ENCODE peak calls at places on chromosome 20, in nine cellular contexts. S is SK-N-SH, Q is breast epithelium, T is cardiac muscle cell, G is adrenal gland, M is heart right ventricle, P is ovary, V is endothelial cell of umbilical vein, K is fibroblast of lung. A is an unnamed sample. For H3K4me1, the result is how much of the 10 kb centered on the place peaks cover.

GRCh38 chr20:19688031-19688806 is 69.8 kb upstream of the RIN2 start:
- DNase-seq in P (peak), G (peak), Q (peak), S (peak), M (peak), T (peak), V (peak), K (peak), A (peak)

GRCh38 chr20:10376271-10377075 is 57.5 kb downstream of the MKKS start:
- DNase-seq in V (peak), G (no peak), S (no peak), P (no peak), T (no peak), Q (no peak), M (no peak), K (peak), A (no peak)

GRCh38 chr20:51636123-51636522 is 93.6 kb upstream of the NFATC2 start:
- DNase-seq in V (no peak), Q (no peak), G (no peak), P (no peak), K (peak), S (no peak), M (no peak), T (no peak), A (no peak)

GRCh38 chr20:22389836-22390542 is 194.4 kb downstream of the FOXA2 start:
- DNase-seq in M (no peak), G (no peak), K (peak), P (no peak), V (no peak), T (no peak), Q (no peak), S (no peak), A (no peak)

GRCh38 chr20:44234566-44235317 is 12.4 kb upstream of the GDAP1L1 start:
- DNase-seq in Q (no peak), M (no peak), K (no peak), S (no peak), G (no peak), P (no peak), V (no peak), T (no peak), A (no peak)

GRCh38 chr20:59748555-59749292 is 144.4 kb downstream of the PHACTR3 start:
- DNase-seq in P (peak), G (no peak), S (no peak), M (no peak), T (no peak), K (peak), V (no peak), Q (no peak), A (no peak)

GRCh38 chr20:40218296-40218955 is 470.6 kb downstream of the MAFB start:
- DNase-seq in P (no peak), V (no peak), K (no peak), G (no peak), M (no peak), S (no peak), T (peak), Q (no peak), A (no peak)

GRCh38 chr20:36866681-36867485 is 9.1 kb upstream of the TLDC2 start:
- DNase-seq in T (no peak), K (peak), S (no peak), V (no peak), M (no peak), Q (no peak), P (no peak), G (no peak), A (no peak)

GRCh38 chr20:44089987-44090674 is 96.9 kb downstream of the JPH2 start:
- DNase-seq in T (no peak), Q (no peak), P (no peak), V (peak), K (peak), M (no peak), G (no peak), S (no peak), A (peak)

GRCh38 chr20:10978019-10978702 is 304.4 kb upstream of the JAG1 start:
- DNase-seq in G (no peak), P (no peak), K (no peak), Q (no peak), S (no peak), V (no peak), T (no peak), M (no peak), A (no peak)

GRCh38 chr20:24694727-24695528 is 225.5 kb downstream of the SYNDIG1 start:
- DNase-seq in K (no peak), M (no peak), P (no peak), S (peak), Q (peak), T (no peak), G (peak), V (no peak), A (no peak)

GRCh38 chr20:24692429-24693190 is 223.2 kb downstream of the SYNDIG1 start:
- DNase-seq in S (peak), G (peak), T (no peak), V (no peak), Q (no peak), P (no peak), K (no peak), M (no peak), A (no peak)

GRCh38 chr20:24695529-24696225 is 226.2 kb downstream of the SYNDIG1 start:
- DNase-seq in Q (no peak), T (no peak), V (no peak), M (no peak), K (no peak), G (no peak), P (no peak), S (peak), A (no peak)

GRCh38 chr20:24693466-24694156 is 224.2 kb downstream of the SYNDIG1 start:
- DNase-seq in S (peak), G (peak), M (no peak), Q (no peak), P (no peak), V (no peak), K (no peak), T (no peak), A (no peak)

GRCh38 chr20:24694157-24694726 is 224.8 kb downstream of the SYNDIG1 start:
- DNase-seq in G (peak), P (peak), S (peak), V (no peak), K (no peak), Q (peak), T (no peak), M (no peak), A (no peak)
- H3K4me1 ChIP-seq in G (under half), P (under half), S (under half), V (under half), K (under half), Q (under half), T (under half), M (under half), A (under half)

DNA sequence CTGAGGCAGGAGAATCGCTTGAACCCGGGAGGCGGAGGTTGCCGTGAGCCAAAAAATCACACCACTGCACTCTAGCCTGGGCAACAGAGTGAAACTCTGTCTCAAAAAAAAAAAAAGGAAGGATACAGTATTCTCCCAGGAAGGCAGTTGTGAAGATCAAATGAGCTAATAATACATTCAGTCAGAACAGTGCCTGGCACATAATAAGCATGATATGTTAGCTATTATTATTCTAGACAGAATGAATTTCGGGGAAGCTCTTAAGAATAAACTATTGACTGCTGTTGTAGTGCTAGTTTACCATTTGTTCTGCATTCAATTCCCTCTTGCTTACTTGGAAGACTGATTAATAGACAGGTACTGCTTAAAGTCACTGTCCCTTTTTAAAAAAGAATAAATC is 40.6 kb downstream of the NDUFAF5 start:
- DNase-seq in Q (no peak), G (no peak), S (no peak), T (no peak), V (no peak), M (no peak), P (no peak), K (no peak), A (no peak)
- H3K4me3 ChIP-seq in Q (no peak), G (no peak), S (no peak), T (no peak), V (no peak), M (no peak), P (no peak), K (no peak), A (no peak)

DNA sequence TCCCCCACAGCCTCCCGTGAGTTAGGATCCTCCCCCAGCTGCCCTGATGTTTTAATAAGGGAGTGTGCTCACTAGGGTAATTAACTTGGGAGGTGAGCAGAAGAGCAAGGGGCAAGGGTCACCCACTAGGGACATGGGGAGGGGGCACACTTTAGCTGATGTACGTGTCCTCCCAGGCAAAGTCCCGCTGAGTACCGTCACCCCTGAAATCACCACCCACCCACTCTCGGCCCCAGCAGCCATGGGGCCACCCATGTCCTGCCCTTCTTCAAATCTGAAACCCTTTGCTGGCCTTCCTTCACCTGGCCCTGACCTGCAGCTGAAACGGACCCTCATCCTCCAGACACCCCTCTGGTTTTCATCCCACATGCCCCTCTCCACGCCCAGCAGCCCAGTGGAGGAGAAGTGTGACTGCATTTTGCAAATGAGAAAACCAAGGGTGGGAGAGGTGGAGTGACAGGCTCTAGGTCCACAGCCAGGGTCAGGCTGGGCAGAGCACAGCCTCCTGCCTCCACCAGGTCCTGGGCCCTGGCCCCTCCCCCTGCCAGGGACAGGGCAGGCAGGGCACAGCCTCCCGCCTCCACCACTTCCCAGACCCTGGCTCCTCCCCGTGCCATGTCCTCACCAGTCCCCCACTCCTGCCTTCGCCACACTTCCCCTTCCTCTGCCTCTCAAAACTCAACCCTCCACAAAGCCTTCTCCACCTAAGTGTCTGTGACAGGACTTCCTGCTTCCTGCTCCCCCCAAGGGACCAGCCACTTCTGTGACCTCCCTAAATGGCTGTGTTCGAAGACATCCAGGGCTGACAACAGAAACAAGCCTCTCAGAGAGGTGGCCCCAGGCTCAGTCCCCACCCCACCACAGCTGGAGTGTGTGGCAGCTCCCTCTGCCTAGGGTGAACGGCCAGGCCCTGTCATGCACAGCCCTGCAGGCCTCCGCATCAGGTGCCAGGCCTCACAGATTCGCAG is 15.1 kb downstream of the ACSS1 start:
- DNase-seq in S (peak), Q (no peak), K (no peak), M (peak), V (no peak), P (no peak), T (no peak), G (peak), A (peak)
- H3K4me1 ChIP-seq in S (under half), Q (under half), K (under half), M (half or more), V (under half), P (under half), T (under half), G (under half), A (under half)

DNA sequence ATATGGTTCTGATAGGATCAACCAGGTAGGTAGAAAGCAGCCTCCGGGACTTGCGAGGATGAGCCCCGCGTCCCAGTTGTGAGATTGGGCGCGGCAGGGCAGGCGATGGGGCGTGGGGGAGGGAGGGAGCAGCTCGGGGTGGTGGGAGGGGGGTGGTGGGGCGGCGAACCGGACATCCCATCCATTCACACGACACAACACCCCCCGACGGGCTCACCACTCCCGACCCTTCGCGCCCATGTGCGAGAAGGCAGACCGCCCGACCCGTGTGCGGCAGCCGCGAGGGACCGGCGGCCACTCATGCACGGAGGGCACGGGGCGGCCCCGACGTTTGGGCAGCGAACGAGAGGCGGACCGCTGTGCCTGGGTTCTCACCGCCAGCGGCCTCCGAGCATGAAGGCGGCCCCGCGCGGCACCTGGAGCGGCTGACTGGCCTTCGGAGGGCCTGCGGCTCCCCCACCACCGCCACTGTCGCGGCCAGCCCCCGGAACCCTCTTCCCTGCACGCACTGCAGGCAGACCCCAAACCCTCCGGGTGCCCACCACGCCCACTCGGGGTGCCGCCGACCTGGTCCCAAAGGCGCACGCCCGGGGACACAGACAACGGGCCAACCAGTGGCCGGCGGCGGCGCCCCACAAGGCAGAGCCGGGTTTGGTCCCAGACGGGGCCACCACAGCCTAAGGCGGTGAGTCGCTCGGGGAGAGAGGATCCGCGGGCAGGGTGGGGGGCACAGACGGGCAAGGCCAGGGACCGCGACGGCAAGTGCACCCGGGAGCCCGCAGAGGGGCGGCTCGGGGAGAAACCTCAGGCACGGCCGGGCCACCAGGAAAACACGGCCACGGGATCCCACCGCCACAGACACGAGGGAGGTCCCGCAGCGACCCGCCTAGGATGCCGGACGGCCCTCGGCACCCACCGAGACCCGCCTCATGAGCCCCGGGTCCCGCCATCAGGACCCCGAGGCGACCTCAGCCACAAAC is 769.2 kb upstream of the DEFB115 start:
- DNase-seq in P (no peak), Q (peak), T (no peak), S (no peak), K (no peak), G (no peak), V (no peak), M (no peak), A (no peak)
- H3K4me3 ChIP-seq in P (no peak), Q (no peak), T (peak), S (no peak), K (no peak), G (no peak), V (no peak), M (no peak), A (no peak)

DNA sequence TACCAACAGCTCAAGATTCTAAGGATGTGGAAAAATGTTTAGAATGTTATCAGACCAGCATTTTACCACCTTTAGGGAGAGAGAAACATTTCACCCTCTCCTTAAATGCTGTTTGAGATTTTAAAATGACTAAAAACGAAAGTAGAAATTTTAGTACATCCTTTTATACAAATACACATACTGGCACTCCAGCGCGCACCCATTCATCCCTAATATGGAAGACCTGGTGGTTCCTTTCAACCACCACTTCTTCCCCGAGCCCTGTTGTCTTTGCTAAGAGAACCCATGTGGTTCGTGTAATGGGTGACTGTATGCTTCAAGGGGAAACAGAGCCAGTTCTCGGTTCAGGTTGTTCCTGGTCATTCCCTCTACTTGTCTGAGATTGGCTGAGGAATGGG is 21.3 kb downstream of the SPATA2 start:
- DNase-seq in P (no peak), K (no peak), Q (no peak), G (no peak), M (no peak), S (no peak), T (no peak), V (no peak), A (no peak)
- H3K4me1 ChIP-seq in P (under half), K (under half), Q (under half), G (under half), M (under half), S (under half), T (under half), V (under half), A (under half)

GRCh38 chr20:63551068-63551467 is 2.9 kb upstream of the FNDC11 start:
- DNase-seq in T (no peak), K (no peak), P (no peak), G (no peak), Q (no peak), M (no peak), V (no peak), S (no peak), A (no peak)

GRCh38 chr20:63553251-63553932 is 567 bp upstream of the FNDC11 start:
- DNase-seq in K (peak), S (peak), M (peak), G (peak), Q (peak), P (peak), V (peak), T (peak), A (no peak)

GRCh38 chr20:63553933-63554290 is at the start of gene FNDC11:
- DNase-seq in G (no peak), V (no peak), S (peak), K (no peak), T (peak), M (peak), P (no peak), Q (no peak), A (no peak)

GRCh38 chr20:63554361-63555278 is 661 bp downstream of the FNDC11 start:
- DNase-seq in K (no peak), P (no peak), G (no peak), Q (no peak), V (no peak), T (no peak), M (no peak), S (no peak), A (no peak)

DNA sequence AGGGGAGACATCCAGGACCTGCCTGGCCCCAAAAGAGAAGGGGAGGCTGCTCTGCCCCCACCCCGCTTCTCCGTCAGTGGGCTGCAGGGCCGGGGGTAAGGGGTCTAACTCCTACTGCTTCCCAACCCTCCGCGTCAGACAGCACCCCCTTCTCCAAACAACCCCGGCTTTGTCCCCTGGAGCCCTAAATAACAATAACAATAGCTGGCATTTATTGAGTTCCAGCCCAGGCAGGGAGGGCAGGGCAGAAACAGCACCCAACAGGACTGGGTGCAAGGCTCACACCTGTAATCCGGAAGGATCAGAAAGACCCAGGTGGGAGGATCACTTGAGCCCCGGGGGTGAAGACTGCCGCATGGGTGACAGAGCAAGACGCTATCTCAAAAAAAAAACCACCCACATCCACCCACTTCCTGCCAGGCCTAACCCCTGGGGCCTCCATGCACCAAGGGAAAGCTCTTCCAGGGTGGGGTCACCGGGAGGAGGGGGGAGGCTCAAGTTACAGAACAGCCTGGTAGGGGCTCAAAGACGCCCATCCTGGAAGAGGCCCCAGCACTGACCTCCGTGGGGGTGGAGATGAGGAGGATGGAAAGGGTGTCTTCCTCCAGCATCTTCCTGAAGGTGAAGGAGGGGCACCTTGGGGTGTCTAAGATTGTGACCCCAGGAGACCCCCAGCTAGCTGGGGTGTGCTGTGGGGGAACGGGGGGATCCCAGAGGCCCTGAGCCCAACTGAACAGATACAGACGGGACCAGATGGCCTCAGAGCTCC is 1.3 kb upstream of the FNDC11 start:
- DNase-seq in T (no peak), K (no peak), P (no peak), S (no peak), M (no peak), V (no peak), Q (no peak), G (no peak), A (no peak)
- H3K4me3 ChIP-seq in T (no peak), K (no peak), P (no peak), S (no peak), M (no peak), V (no peak), Q (no peak), G (no peak), A (no peak)

DNA sequence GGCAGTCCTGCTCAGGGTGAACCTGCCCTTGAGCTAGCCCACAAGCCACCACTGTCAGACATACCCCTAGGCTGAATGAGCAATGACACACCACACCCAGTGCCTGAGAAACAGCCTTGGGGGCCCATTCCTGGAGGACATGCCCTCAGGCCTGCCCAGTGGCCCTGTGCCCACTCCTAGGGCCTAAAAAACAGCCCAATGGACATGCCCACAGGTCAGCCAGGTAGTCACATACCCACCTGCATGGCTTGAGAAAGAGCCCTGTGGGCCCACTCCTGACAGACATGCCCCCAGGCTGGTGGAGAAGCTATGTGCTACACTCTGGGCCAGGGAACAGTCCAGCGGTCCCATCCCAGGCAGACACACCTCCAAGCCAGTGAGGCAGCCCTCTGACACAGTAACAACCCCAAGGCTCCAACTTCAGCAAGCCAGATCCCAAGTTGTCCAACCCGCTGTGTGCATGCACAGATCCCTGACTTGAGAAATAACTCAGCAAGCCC is 491.1 kb downstream of the KIF16B start:
- DNase-seq in Q (no peak), P (no peak), S (no peak), T (no peak), V (no peak), K (no peak), M (no peak), G (no peak), A (no peak)
- H3K4me1 ChIP-seq in Q (under half), P (under half), S (under half), T (under half), V (under half), K (under half), M (under half), G (under half), A (under half)